ENCODE peak calls at places on chromosomes 7 and 10, in four cellular contexts. L, H, A and T are unnamed samples.
A peak's percentile ranks its signal among the peaks of the same experiment; 100 is the strongest.

GRCh38 chr7:105972276-105972675 is 9.2 kb downstream of the CDHR3 start:
- DNase-seq in L (no peak), A (no peak), H (no peak), T (no peak)

GRCh38 chr7:148374698-148375259 is 215.8 kb upstream of the C7orf33 start:
- DNase-seq in L (no peak), H (no peak), A (no peak), T (no peak)

GRCh38 chr7:94266278-94266677 is 128.4 kb upstream of the COL1A2 start:
- DNase-seq in L (no peak), H (no peak), A (no peak), T (no peak)

GRCh38 chr7:74329225-74329624 is 40.0 kb downstream of the CLIP2 start:
- DNase-seq in L (no peak), H (no peak), A (no peak), T (no peak)

GRCh38 chr10:112634096-112634830 is 187.2 kb downstream of the VTI1A start:
- DNase-seq in A (no peak), H (no peak), L (no peak), T (no peak)

GRCh38 chr10:64528294-64529002 is 1007.2 kb downstream of the REEP3 start:
- DNase-seq in L (no peak), H (no peak), A (no peak), T (no peak)

GRCh38 chr10:119481781-119482426 is 60.6 kb downstream of the RGS10 start:
- DNase-seq in H (no peak), A (no peak), L (no peak), T (no peak)

GRCh38 chr7:148697256-148697841 is 1.4 kb upstream of the CUL1 start:
- DNase-seq in H (no peak), A (peak; percentile 69), L (peak; percentile 24), T (no peak)

DNA sequence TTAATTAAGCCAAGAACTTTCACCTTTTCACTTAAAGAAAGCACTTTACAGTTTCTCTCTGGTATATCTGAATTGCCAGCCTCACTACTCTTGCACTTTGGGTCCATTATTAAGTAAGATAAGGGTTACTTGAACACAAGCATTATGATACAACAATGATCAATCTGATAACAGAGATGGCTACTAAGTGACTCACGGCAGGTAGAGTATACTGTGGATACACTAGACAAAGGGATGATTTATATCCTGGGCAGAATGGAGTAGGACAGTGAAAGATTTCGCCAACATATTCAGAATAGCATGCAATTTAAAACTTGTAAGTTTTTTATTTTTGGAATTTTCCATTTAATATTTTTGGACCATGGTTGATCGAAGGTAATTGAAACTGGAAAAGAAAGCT is 34.3 kb upstream of the ITGB8 start:
- DNase-seq in H (no peak), L (no peak), A (no peak), T (no peak)
- TF ChIP-seq CTCF in H (no peak), L (no peak), A (no peak), T (no peak)

GRCh38 chr10:97550336-97551149 is 22.0 kb upstream of the ANKRD2 start:
- DNase-seq in L (no peak), H (no peak), A (no peak), T (no peak)
- TF ChIP-seq CTCF in L (no peak), H (no peak), A (no peak), T (no peak)

GRCh38 chr7:129635300-129636029 is 23.9 kb downstream of the NRF1 start:
- DNase-seq in L (peak; percentile 61), H (peak; percentile 68), A (peak; percentile 59), T (peak; percentile 61)

GRCh38 chr7:129634361-129635034 is 23.0 kb downstream of the NRF1 start:
- DNase-seq in H (no peak), A (no peak), L (no peak), T (no peak)

DNA sequence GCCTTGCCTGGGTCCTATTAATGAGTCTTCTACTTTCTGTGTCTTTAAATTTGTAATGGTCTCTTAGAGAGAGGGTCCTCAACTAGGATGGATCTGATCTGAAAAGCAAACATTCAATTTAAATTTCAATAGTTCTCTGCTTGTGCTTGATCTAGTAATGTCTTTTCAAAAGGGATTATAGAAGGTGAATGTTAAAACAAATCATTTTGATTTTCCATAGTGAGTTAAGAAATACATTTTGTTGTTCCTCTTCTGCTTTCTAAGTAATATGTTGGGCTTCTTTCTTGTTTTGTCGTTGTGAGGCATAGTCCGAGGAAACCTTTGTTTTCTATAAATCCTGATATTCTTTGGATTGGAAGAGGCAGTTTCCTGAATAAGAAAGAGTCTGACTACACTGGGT is 18.8 kb downstream of the NRF1 start:
- DNase-seq in A (no peak), H (no peak), L (no peak), T (no peak)
- TF ChIP-seq CTCF in A (no peak), H (no peak), L (no peak), T (no peak)

GRCh38 chr10:49039409-49039808 is 75.9 kb downstream of the VSTM4 start:
- DNase-seq in A (no peak), H (no peak), L (no peak), T (no peak)
- TF ChIP-seq CTCF in A (no peak), H (no peak), L (no peak), T (no peak)

GRCh38 chr10:25849268-25849667 is 84.8 kb upstream of the MYO3A start:
- DNase-seq in A (no peak), H (no peak), L (no peak), T (no peak)
- TF ChIP-seq CTCF in A (no peak), H (no peak), L (no peak), T (no peak)

GRCh38 chr10:100560248-100560647 is 24.5 kb downstream of the HIF1AN start:
- DNase-seq in H (no peak), A (no peak), L (no peak), T (no peak)

GRCh38 chr10:100561005-100561404 is 25.3 kb downstream of the HIF1AN start:
- DNase-seq in H (no peak), A (no peak), L (no peak), T (no peak)

GRCh38 chr10:100565206-100565985 is 29.7 kb downstream of the HIF1AN start:
- DNase-seq in A (no peak), H (no peak), L (no peak), T (no peak)

GRCh38 chr10:100562008-100562672 is 26.4 kb downstream of the HIF1AN start:
- DNase-seq in A (peak; percentile 24), L (peak; percentile 89), H (peak; percentile 88), T (peak; percentile 71)

GRCh38 chr10:100562806-100563293 is 27.1 kb downstream of the HIF1AN start:
- DNase-seq in H (peak; percentile 67), A (no peak), L (peak; percentile 44), T (no peak)
- TF ChIP-seq CTCF in H (no peak), A (peak; percentile 29), L (no peak), T (no peak)

GRCh38 chr7:45872116-45873034 is 507 bp downstream of the CCDC201 start:
- DNase-seq in L (no peak), H (peak; percentile 55), A (no peak), T (no peak)
- TF ChIP-seq CTCF in L (peak; percentile 61), H (peak; percentile 61), A (peak; percentile 57), T (peak; percentile 15)

GRCh38 chr10:24556746-24557742 is 166.6 kb downstream of the ARHGAP21 start:
- DNase-seq in L (peak; percentile 57), A (peak; percentile 59), H (peak; percentile 36), T (no peak)
- TF ChIP-seq CTCF in L (peak; percentile 51), A (peak; percentile 66), H (peak; percentile 75), T (peak; percentile 71)

GRCh38 chr10:88963318-88963717 is 10.7 kb upstream of the ACTA2 start:
- DNase-seq in A (no peak), L (no peak), H (no peak), T (no peak)
- TF ChIP-seq CTCF in A (no peak), L (no peak), H (peak; percentile 40), T (no peak)